ENCODE peak calls at places on chromosome 4, in seven cellular contexts. L is nephron progenitor cell, M is right cardiac atrium, P is cardiac muscle cell, W is PC-3, K is ovary, F is NCI-H510A treated with DMSO at 0.1 percent for 48 hours. Q is an unnamed sample.

GRCh38 chr4:41696131-41696530 is 52.4 kb downstream of the PHOX2B start:
- DNase-seq in W (no peak), M (no peak), P (no peak), L (no peak), K (no peak), F (no peak), Q (no peak)

GRCh38 chr4:97367878-97368277 is 775.4 kb downstream of the STPG2 start:
- DNase-seq in L (no peak), F (no peak), M (no peak), P (no peak), W (peak), K (no peak), Q (no peak)

GRCh38 chr4:98110214-98110613 is 33.1 kb downstream of the STPG2 start:
- DNase-seq in K (no peak), M (no peak), F (no peak), W (no peak), L (no peak), P (no peak), Q (no peak)

GRCh38 chr4:73843369-73843768 is 6.9 kb downstream of the CXCL6 start:
- DNase-seq in M (no peak), W (peak), K (no peak), F (no peak), L (no peak), P (no peak), Q (no peak)

GRCh38 chr4:78268607-78269006 is 211.5 kb downstream of the FRAS1 start:
- DNase-seq in M (no peak), L (no peak), K (no peak), F (no peak), W (no peak), P (no peak), Q (no peak)

GRCh38 chr4:7366180-7366957 is 68.4 kb downstream of the PSAPL1 start:
- DNase-seq in W (no peak), P (no peak), L (no peak), K (no peak), F (no peak), M (peak), Q (no peak)

GRCh38 chr4:23775694-23776093 is 114.2 kb downstream of the PPARGC1A start:
- DNase-seq in P (no peak), K (no peak), M (no peak), W (peak), F (no peak), L (no peak), Q (no peak)

GRCh38 chr4:1501754-1502500 is 95.7 kb upstream of the NKX1-1 start:
- DNase-seq in P (no peak), F (no peak), K (no peak), L (peak), M (peak), W (no peak), Q (no peak)

GRCh38 chr4:181949704-181950312 is 293.4 kb upstream of the TENM3 start:
- DNase-seq in P (no peak), K (no peak), M (no peak), L (no peak), F (no peak), W (no peak), Q (no peak)

GRCh38 chr4:28702571-28702970 is 1841.9 kb downstream of the STIM2 start:
- DNase-seq in F (no peak), M (no peak), P (no peak), L (no peak), W (no peak), K (no peak), Q (no peak)

GRCh38 chr4:21915761-21916160 is 32.8 kb downstream of the KCNIP4 start:
- DNase-seq in F (no peak), P (no peak), W (no peak), M (no peak), L (no peak), K (no peak), Q (no peak)

GRCh38 chr4:140851032-140851636 is 94.9 kb upstream of the TBC1D9 start:
- DNase-seq in K (peak), W (peak), L (peak), F (peak), M (no peak), P (peak), Q (peak)

GRCh38 chr4:152684587-152684986 is 4.8 kb upstream of the TMEM154 start:
- DNase-seq in M (no peak), K (no peak), F (no peak), P (no peak), W (no peak), L (no peak), Q (no peak)

GRCh38 chr4:44725166-44725565 is 1.2 kb downstream of the GNPDA2 start:
- DNase-seq in F (peak), L (no peak), K (no peak), P (no peak), W (no peak), M (no peak), Q (no peak)

GRCh38 chr4:90349632-90350031 is 222.4 kb downstream of the CCSER1 start:
- DNase-seq in K (no peak), L (no peak), W (no peak), F (no peak), P (no peak), M (no peak), Q (no peak)

GRCh38 chr4:177605252-177605651 is 163.0 kb upstream of the AGA start:
- DNase-seq in L (no peak), W (no peak), P (no peak), M (no peak), F (no peak), K (no peak), Q (no peak)

GRCh38 chr4:83329521-83330105 is 5.0 kb downstream of the HPSE start:
- DNase-seq in F (no peak), W (peak), M (no peak), L (no peak), P (no peak), K (no peak), Q (no peak)

GRCh38 chr4:125314676-125315570 is at the start of gene FAT4:
- DNase-seq in W (peak), F (peak), L (peak), P (peak), K (peak), M (peak), Q (peak)

GRCh38 chr4:100095729-100096595 is 94.3 kb downstream of the DDIT4L start:
- DNase-seq in F (peak), K (peak), P (peak), W (peak), L (peak), M (peak), Q (peak)

GRCh38 chr4:10160280-10160856 is 43.8 kb upstream of the WDR1 start:
- DNase-seq in W (peak), F (peak), L (no peak), P (peak), M (no peak), K (no peak), Q (no peak)

GRCh38 chr4:10099521-10100325 is 16.9 kb downstream of the WDR1 start:
- DNase-seq in P (no peak), W (no peak), K (no peak), F (no peak), M (peak), L (no peak), Q (no peak)

GRCh38 chr4:165905405-165906027 is 32.5 kb downstream of the TLL1 start:
- DNase-seq in P (no peak), M (no peak), F (no peak), W (peak), K (no peak), L (no peak), Q (no peak)